ENCODE peak calls at places on chromosomes 6 and 20, in five cellular contexts. I is small intestine, V is neural progenitor cell, J is heart right ventricle, P is GM23338. E is an unnamed sample. For H3K4me1 and H3K36me3, the result is how much of the 10 kb centered on the place peaks cover.

GRCh38 chr6:138815797-138816528 is 20.1 kb downstream of the ECT2L start:
- DNase-seq in V (peak), I (peak), P (peak), J (no peak), E (no peak)

GRCh38 chr6:144215402-144215931 is 65.2 kb downstream of the STX11 start:
- DNase-seq in P (no peak), V (no peak), I (peak), J (peak), E (no peak)

GRCh38 chr6:105326838-105327745 is 75.8 kb downstream of the PREP start:
- DNase-seq in I (no peak), J (no peak), V (no peak), P (no peak), E (no peak)

GRCh38 chr20:51419236-51419635 is 123.3 kb downstream of the NFATC2 start:
- DNase-seq in P (no peak), J (no peak), V (no peak), I (no peak), E (no peak)

GRCh38 chr6:126907312-126907711 is 211.2 kb upstream of the RSPO3 start:
- DNase-seq in I (no peak), J (no peak), V (no peak), P (no peak), E (no peak)

GRCh38 chr6:139452176-139452876 is 77.9 kb upstream of the CITED2 start:
- DNase-seq in I (no peak), J (no peak), V (no peak), P (no peak), E (no peak)

GRCh38 chr20:1809611-1810510 is 85.3 kb upstream of the SIRPA start:
- DNase-seq in P (no peak), I (no peak), J (no peak), V (no peak), E (no peak)

GRCh38 chr6:118786696-118787453 is 107.1 kb upstream of the ASF1A start:
- DNase-seq in V (no peak), P (no peak), I (no peak), J (no peak), E (no peak)

GRCh38 chr6:103874575-103874974 is 985.1 kb downstream of the HACE1 start:
- DNase-seq in J (no peak), V (no peak), I (no peak), P (peak), E (no peak)

GRCh38 chr6:94389218-94389617 is 969.9 kb upstream of the EPHA7 start:
- DNase-seq in P (no peak), I (no peak), J (no peak), V (no peak), E (no peak)

GRCh38 chr6:10687582-10687981 is 6.8 kb downstream of the C6orf52 start:
- DNase-seq in J (no peak), P (peak), V (no peak), I (peak), E (no peak)

GRCh38 chr6:132314432-132314831 is 86.8 kb downstream of the MOXD1 start:
- DNase-seq in I (no peak), P (no peak), J (no peak), V (no peak), E (no peak)

GRCh38 chr6:152635949-152636674 is 1.1 kb downstream of the SYNE1 start:
- DNase-seq in P (peak), J (peak), I (no peak), V (peak), E (no peak)

GRCh38 chr6:163405412-163406309 is 8.9 kb upstream of the QKI start:
- DNase-seq in I (no peak), J (peak), P (peak), V (no peak), E (peak)

GRCh38 chr6:169689247-169689646 is 12.6 kb downstream of the WDR27 start:
- DNase-seq in I (no peak), P (no peak), J (no peak), V (no peak), E (no peak)

GRCh38 chr6:41428995-41429417 is 93.6 kb downstream of the NCR2 start:
- DNase-seq in V (no peak), I (no peak), P (peak), J (peak), E (no peak)

GRCh38 chr20:57777911-57778310 is 68.1 kb upstream of the PMEPA1 start:
- DNase-seq in J (no peak), P (no peak), I (no peak), V (no peak), E (no peak)

GRCh38 chr6:2183235-2183634 is 62.2 kb downstream of the GMDS start:
- DNase-seq in J (no peak), I (no peak), V (no peak), P (no peak), E (no peak)

GRCh38 chr6:143059616-143060353 is 904 bp upstream of the AIG1 start:
- DNase-seq in P (peak), V (no peak), J (no peak), I (peak), E (no peak)

GRCh38 chr6:91781946-91782345 is 1195.1 kb upstream of the MAP3K7 start:
- DNase-seq in V (no peak), J (no peak), P (no peak), I (peak), E (no peak)

GRCh38 chr20:8057871-8058270 is 38.3 kb upstream of the TMX4 start:
- DNase-seq in I (no peak), P (no peak), V (no peak), J (no peak), E (no peak)

GRCh38 chr20:16711859-16712258 is 18.0 kb upstream of the SNRPB2 start:
- DNase-seq in I (no peak), J (no peak), V (no peak), P (no peak), E (no peak)

GRCh38 chr6:3852391-3852790 is 3.2 kb downstream of the FAM50B start:
- DNase-seq in V (no peak), P (no peak), I (no peak), J (no peak), E (no peak)

GRCh38 chr20:4989570-4989969 is 11.7 kb downstream of the SLC23A2 start:
- DNase-seq in V (no peak), I (no peak), P (no peak), J (no peak), E (no peak)

GRCh38 chr6:134195164-134195906 is 122.6 kb downstream of the SGK1 start:
- DNase-seq in V (no peak), I (no peak), J (no peak), P (no peak), E (no peak)

GRCh38 chr6:121436966-121437756 is 1.7 kb downstream of the GJA1 start:
- DNase-seq in V (peak), J (peak), P (peak), I (peak), E (peak)

GRCh38 chr6:151196571-151196970 is 43.2 kb upstream of the AKAP12 start:
- DNase-seq in J (no peak), P (no peak), V (no peak), I (no peak), E (peak)

GRCh38 chr20:23937303-23938117 is 51.1 kb downstream of the GGTLC1 start:
- DNase-seq in P (peak), V (peak), I (peak), J (peak), E (peak)

GRCh38 chr6:163679753-163680152 is 265.2 kb downstream of the QKI start:
- DNase-seq in J (no peak), P (no peak), I (no peak), V (no peak), E (no peak)

GRCh38 chr6:107594736-107595135 is 104.8 kb downstream of the SOBP start:
- DNase-seq in P (no peak), J (no peak), I (no peak), V (no peak), E (no peak)

GRCh38 chr20:57474816-57475215 is 50.1 kb downstream of the CTCFL start:
- DNase-seq in V (no peak), I (no peak), J (no peak), P (no peak), E (no peak)

GRCh38 chr6:155381856-155382690 is 67.8 kb upstream of the TFB1M start:
- DNase-seq in J (no peak), I (no peak), P (no peak), V (no peak), E (no peak)

GRCh38 chr6:108164537-108164814 is 1.3 kb upstream of the NR2E1 start:
- DNase-seq in J (no peak), V (no peak), I (no peak), P (no peak), E (no peak)

GRCh38 chr6:132995432-132995831 is 181.1 kb downstream of the RPS12 start:
- DNase-seq in P (no peak), I (no peak), J (no peak), V (no peak), E (no peak)

GRCh38 chr6:122996797-122997520 is 924 bp downstream of the CLVS2 start:
- DNase-seq in J (no peak), P (no peak), I (no peak), V (peak), E (no peak)
- H3K4me3 ChIP-seq in J (no peak), P (peak), I (no peak), V (peak), E (no peak)

GRCh38 chr6:53922571-53922981 is 127.8 kb downstream of the LRRC1 start:
- DNase-seq in I (no peak), J (no peak), P (peak), V (peak), E (no peak)

GRCh38 chr6:53921639-53922038 is 126.8 kb downstream of the LRRC1 start:
- DNase-seq in V (no peak), J (no peak), I (no peak), P (no peak), E (no peak)

GRCh38 chr6:53918854-53919253 is 124.0 kb downstream of the LRRC1 start:
- DNase-seq in V (no peak), J (no peak), I (no peak), P (no peak), E (no peak)

GRCh38 chr6:53919881-53920360 is 125.1 kb downstream of the LRRC1 start:
- DNase-seq in I (no peak), J (no peak), V (no peak), P (no peak), E (no peak)

GRCh38 chr6:53920881-53921280 is 126.1 kb downstream of the LRRC1 start:
- DNase-seq in J (no peak), V (no peak), P (no peak), I (no peak), E (no peak)
- H3K4me1 ChIP-seq in J (under half), V (under half), P (under half), I (under half), E (under half)

GRCh38 chr6:38684244-38684643 is 18.7 kb downstream of the GLO1 start:
- DNase-seq in J (no peak), I (no peak), P (no peak), V (no peak), E (no peak)

GRCh38 chr6:38684904-38685303 is 18.0 kb downstream of the GLO1 start:
- DNase-seq in P (no peak), V (no peak), I (no peak), J (no peak), E (no peak)

GRCh38 chr6:38679668-38680067 is 23.3 kb downstream of the GLO1 start:
- DNase-seq in P (no peak), J (no peak), V (no peak), I (no peak), E (no peak)

GRCh38 chr6:38678178-38678760 is 24.7 kb downstream of the GLO1 start:
- DNase-seq in I (no peak), P (no peak), V (no peak), J (no peak), E (no peak)

DNA sequence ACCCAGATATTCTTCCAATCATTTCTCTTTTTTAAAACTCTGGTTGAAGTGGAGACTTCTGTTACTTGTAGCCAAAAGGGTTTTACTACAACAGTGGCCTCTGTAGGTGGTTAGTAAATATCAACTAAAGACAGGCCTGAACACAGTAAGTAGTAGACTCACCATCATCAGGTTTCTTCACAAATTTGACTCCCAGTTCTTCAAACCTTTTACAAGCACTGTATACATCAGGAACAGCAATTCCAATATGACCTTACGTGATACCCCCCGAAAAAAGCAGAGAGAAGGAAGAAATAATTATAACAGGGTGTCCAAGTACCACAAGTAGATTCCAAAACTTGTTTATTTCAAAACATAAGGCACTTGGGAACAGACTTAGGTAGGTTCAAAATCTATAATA is 21.1 kb downstream of the GLO1 start:
- DNase-seq in V (no peak), P (no peak), J (no peak), I (no peak), E (no peak)
- H3K36me3 ChIP-seq in V (under half), P (under half), J (under half), I (under half), E (under half)

GRCh38 chr20:64055396-64055892 is 6.0 kb upstream of the SOX18 start:
- DNase-seq in J (no peak), V (no peak), I (no peak), P (no peak), E (no peak)

GRCh38 chr20:64055893-64056638 is 6.6 kb upstream of the SOX18 start:
- DNase-seq in J (peak), P (peak), V (peak), I (no peak), E (no peak)

GRCh38 chr20:64056889-64057627 is 5.9 kb upstream of the TCEA2 start:
- DNase-seq in J (no peak), P (peak), V (peak), I (no peak), E (no peak)

GRCh38 chr20:64057628-64058498 is 5.1 kb upstream of the TCEA2 start:
- DNase-seq in V (peak), I (peak), J (peak), P (peak), E (peak)

DNA sequence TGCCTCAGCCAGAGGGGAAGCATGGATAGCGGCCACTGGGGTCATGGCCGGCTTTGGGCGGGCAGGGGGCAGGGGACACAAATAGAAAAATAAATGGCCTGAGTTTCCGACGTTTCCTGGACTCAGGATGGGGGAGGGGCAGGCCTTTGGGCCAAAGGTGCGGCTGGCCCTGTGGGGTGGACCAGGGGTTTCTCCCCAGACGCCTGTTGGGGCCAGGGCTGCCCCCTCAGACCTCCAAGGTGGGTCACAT is 6.4 kb upstream of the TCEA2 start:
- DNase-seq in P (no peak), J (no peak), V (no peak), I (no peak), E (no peak)
- H3K4me3 ChIP-seq in P (no peak), J (peak), V (no peak), I (no peak), E (no peak)

GRCh38 chr20:32841174-32841573 is 17.5 kb upstream of the EFCAB8 start:
- DNase-seq in V (no peak), J (no peak), P (no peak), I (no peak), E (no peak)
- H3K4me1 ChIP-seq in V (under half), J (under half), P (under half), I (under half), E (under half)

GRCh38 chr20:49519777-49520359 is 37.4 kb upstream of the KCNB1 start:
- DNase-seq in J (no peak), P (peak), V (no peak), I (no peak), E (no peak)
- H3K36me3 ChIP-seq in J (under half), P (under half), V (under half), I (under half), E (under half)

GRCh38 chr6:25138697-25139051 is 140.5 kb upstream of the CARMIL1 start:
- DNase-seq in P (no peak), J (no peak), I (peak), V (no peak), E (no peak)
- H3K4me3 ChIP-seq in P (no peak), J (peak), I (peak), V (no peak), E (no peak)

GRCh38 chr20:35447082-35447789 is 8.2 kb upstream of the CEP250 start:
- DNase-seq in J (peak), V (peak), I (peak), P (peak), E (peak)

GRCh38 chr20:35443003-35443402 is 5.0 kb upstream of the GDF5 start:
- DNase-seq in I (no peak), V (no peak), P (no peak), J (no peak), E (no peak)

GRCh38 chr20:35448788-35449373 is 6.5 kb upstream of the CEP250 start:
- DNase-seq in I (no peak), V (no peak), P (no peak), J (no peak), E (no peak)

GRCh38 chr20:35446356-35447078 is 8.5 kb upstream of the GDF5 start:
- DNase-seq in P (peak), J (no peak), I (no peak), V (no peak), E (no peak)

GRCh38 chr20:35444226-35444625 is 6.2 kb upstream of the GDF5 start:
- DNase-seq in I (no peak), V (no peak), J (no peak), P (no peak), E (no peak)
- H3K4me1 ChIP-seq in I (under half), V (under half), J (under half), P (under half), E (under half)

DNA sequence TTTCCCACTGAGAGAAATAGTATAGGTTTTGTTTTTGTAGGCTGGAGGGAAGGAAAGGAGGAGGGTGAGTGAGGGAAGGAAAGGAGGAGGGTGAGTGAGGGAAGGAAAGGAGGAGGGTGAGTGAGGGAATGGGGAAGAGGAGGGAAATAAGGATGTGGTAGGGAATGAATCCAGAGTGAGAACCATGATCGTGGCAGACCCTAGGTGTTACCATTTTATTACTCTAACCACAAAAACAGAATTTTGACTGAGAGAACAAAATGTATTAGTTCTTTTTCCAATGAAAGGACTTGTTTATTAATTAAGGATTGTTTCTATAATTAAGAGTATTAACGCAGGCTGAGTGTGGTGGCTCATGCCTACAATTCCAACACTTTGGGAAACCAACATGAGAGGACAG is 16.4 kb downstream of the SSR1 start:
- DNase-seq in V (no peak), J (no peak), I (no peak), P (no peak), E (no peak)
- H3K36me3 ChIP-seq in V (half or more), J (under half), I (under half), P (half or more), E (under half)